ENCODE peak calls at places on chromosomes 16 and 17, in nine cellular contexts. X is GM23338; R is ACHN; O is AG09319; P is retinal pigment epithelial cell; S is tibial nerve; K is stimulated activated CD4-positive, alpha-beta T cell treated with anti-CD3 and anti-CD28 coated beads, Interleukin-2, amount 100 ng/mL, for 48 hours; T is stomach; W is T-cell. Z is an unnamed sample.

GRCh38 chr16:11972128-11972527 is 4.4 kb upstream of the SNX29 start:
- DNase-seq in P (no peak), O (no peak), R (peak; percentile 64), S (no peak), T (no peak), K (no peak), W (no peak), X (peak; percentile 66), Z (no peak)

GRCh38 chr17:72699566-72699965 is 392.9 kb downstream of the SLC39A11 start:
- DNase-seq in T (no peak), P (no peak), W (no peak), S (no peak), K (no peak), O (no peak), X (no peak), R (no peak), Z (no peak)

GRCh38 chr16:79784007-79784406 is 183.5 kb upstream of the MAF start:
- DNase-seq in R (no peak), O (no peak), W (no peak), X (no peak), K (no peak), P (no peak), S (no peak), T (no peak), Z (no peak)

GRCh38 chr17:4573682-4574081 is 10.6 kb upstream of the SMTNL2 start:
- DNase-seq in K (peak; percentile 64), X (no peak), P (no peak), W (peak; percentile 25), S (no peak), T (no peak), R (no peak), O (no peak), Z (no peak)

GRCh38 chr16:66205287-66206167 is 161.0 kb upstream of the CDH5 start:
- DNase-seq in W (no peak), X (no peak), O (no peak), P (no peak), R (no peak), K (no peak), S (no peak), T (no peak), Z (no peak)

GRCh38 chr16:369866-370436 is 387 bp downstream of the MRPL28 start:
- DNase-seq in T (peak; percentile 44), P (no peak), S (no peak), W (no peak), X (peak; percentile 71), R (peak; percentile 58), K (no peak), O (no peak), Z (no peak)

GRCh38 chr16:2149630-2150417 is 1.4 kb downstream of the RAB26 start:
- DNase-seq in S (no peak), X (peak; percentile 53), R (peak; percentile 28), W (no peak), O (no peak), T (no peak), P (no peak), K (peak; percentile 35), Z (no peak)

GRCh38 chr16:10883004-10883403 is 6.0 kb downstream of the CIITA start:
- DNase-seq in R (no peak), T (peak; percentile 68), X (peak; percentile 3), P (no peak), K (no peak), W (no peak), O (no peak), S (no peak), Z (no peak)

GRCh38 chr17:1588781-1589585 is 26.4 kb upstream of the PITPNA start:
- DNase-seq in K (no peak), T (no peak), S (no peak), X (peak; percentile 44), W (no peak), P (no peak), R (no peak), O (no peak), Z (no peak)

Z was measured in prostate gland.